ENCODE peak calls at places on chromosomes 13 and 19, in six cellular contexts. P, U, A, L, S and J are unnamed samples.
A peak's percentile ranks its signal among the peaks of the same experiment; 100 is the strongest.

GRCh38 chr13:63345835-63346234 is 1930.2 kb upstream of the PCDH20 start:
- DNase-seq in S (no peak), P (no peak), L (no peak), A (no peak), U (no peak), J (no peak)

GRCh38 chr19:17605761-17606745 is 50.6 kb downstream of the COLGALT1 start:
- DNase-seq in S (peak; percentile 81), U (peak; percentile 75), L (peak; percentile 93), P (peak; percentile 77), A (peak; percentile 92), J (peak; percentile 92)

GRCh38 chr19:50155520-50156109 is 7.5 kb downstream of the IZUMO2 start:
- DNase-seq in P (no peak), S (no peak), U (no peak), L (no peak), A (no peak), J (no peak)

GRCh38 chr19:33437351-33438015 is 64.0 kb downstream of the CEBPG start:
- DNase-seq in L (no peak), P (no peak), U (no peak), A (no peak), S (peak; percentile 20), J (peak; percentile 12)

GRCh38 chr13:100176781-100177389 is 88.0 kb downstream of the PCCA start:
- DNase-seq in S (peak; percentile 10), P (no peak), A (no peak), U (no peak), L (no peak), J (no peak)

GRCh38 chr13:33080962-33081655 is 64.9 kb downstream of the KL start:
- DNase-seq in L (no peak), P (no peak), U (no peak), A (no peak), S (peak; percentile 7), J (no peak)

GRCh38 chr13:74770361-74770760 is 636.2 kb upstream of the KLF12 start:
- DNase-seq in P (no peak), L (no peak), U (no peak), A (no peak), S (peak; percentile 91), J (no peak)

GRCh38 chr19:46299004-46299509 is 2.2 kb downstream of the HIF3A start:
- DNase-seq in P (no peak), S (peak; percentile 88), U (peak; percentile 98), L (no peak), A (peak; percentile 45), J (peak; percentile 95)

GRCh38 chr13:112250788-112251445 is 125.2 kb upstream of the SPACA7 start:
- DNase-seq in U (no peak), A (no peak), P (no peak), S (no peak), L (no peak), J (no peak)

GRCh38 chr19:54724142-54724541 is at the start of gene KIR3DL3:
- DNase-seq in L (no peak), S (no peak), P (no peak), U (no peak), A (no peak), J (no peak)

GRCh38 chr13:98922306-98922705 is 55.6 kb downstream of the DOCK9 start:
- DNase-seq in L (no peak), S (no peak), A (no peak), P (no peak), U (no peak), J (no peak)

GRCh38 chr19:19338082-19338481 is 17.5 kb downstream of the MAU2 start:
- DNase-seq in U (no peak), L (no peak), S (peak; percentile 78), P (no peak), A (no peak), J (no peak)

GRCh38 chr13:80469841-80470378 is 129.0 kb upstream of the SPRY2 start:
- DNase-seq in P (no peak), U (peak; percentile 85), L (no peak), A (no peak), S (peak; percentile 37), J (no peak)

GRCh38 chr13:93201992-93202558 is 24.5 kb upstream of the GPC6 start:
- DNase-seq in L (no peak), P (no peak), U (no peak), S (no peak), A (no peak), J (no peak)

GRCh38 chr19:11141937-11142527 is 13.6 kb downstream of the SPC24 start:
- DNase-seq in S (no peak), P (no peak), L (no peak), A (no peak), U (peak; percentile 54), J (no peak)

GRCh38 chr13:113528101-113528797 is 37.7 kb upstream of the DCUN1D2 start:
- DNase-seq in S (no peak), U (no peak), L (no peak), P (no peak), A (no peak), J (no peak)

GRCh38 chr19:2148482-2149135 is 2.8 kb downstream of the AP3D1 start:
- DNase-seq in U (no peak), S (no peak), L (no peak), A (no peak), P (no peak), J (no peak)

GRCh38 chr19:45497791-45498190 is 452 bp upstream of the PPM1N start:
- DNase-seq in U (no peak), S (no peak), P (no peak), L (no peak), A (no peak), J (no peak)

GRCh38 chr19:2083174-2083854 is 12.8 kb downstream of the MOB3A start:
- DNase-seq in S (no peak), P (peak; percentile 75), A (no peak), L (no peak), U (no peak), J (no peak)

GRCh38 chr19:56377105-56377924 is 16.0 kb downstream of the ZNF582 start:
- DNase-seq in S (no peak), A (no peak), P (no peak), U (no peak), L (no peak), J (no peak)

DNA sequence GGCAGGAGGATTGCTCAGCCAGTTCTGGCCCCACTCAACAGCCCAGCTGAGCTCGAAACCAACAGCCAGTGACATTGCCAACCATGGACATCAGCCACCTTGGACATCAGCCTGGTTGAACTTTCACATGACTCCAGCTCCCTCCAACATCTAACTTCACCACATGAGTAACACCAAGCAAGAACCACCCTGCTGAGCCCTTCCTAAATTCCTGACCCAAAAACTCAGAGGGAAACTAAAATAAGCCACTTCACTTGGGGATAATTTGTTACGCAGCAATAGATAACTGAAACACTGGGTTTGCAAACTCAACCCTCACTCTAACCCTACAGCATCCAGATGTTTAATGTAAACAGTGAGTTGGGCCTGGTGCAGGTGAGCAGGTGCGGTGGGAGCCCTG is 10.7 kb upstream of the LRFN3 start:
- DNase-seq in S (no peak), P (no peak), L (no peak), A (no peak), U (no peak), J (no peak)
- H3K4me1 ChIP-seq in S (no peaks in the 10 kb centered on the region), P (peaks cover 27% of the 10 kb centered on the region), L (no peaks in the 10 kb centered on the region), A (no peaks in the 10 kb centered on the region), U (no peaks in the 10 kb centered on the region), J (peaks cover 3% of the 10 kb centered on the region)

GRCh38 chr19:39445258-39446071 is at the start of gene SUPT5H:
- DNase-seq in P (peak; percentile 98), U (peak; percentile 98), A (peak; percentile 96), L (peak; percentile 94), S (peak; percentile 100), J (peak; percentile 98)

GRCh38 chr19:39446365-39447084 is 1.1 kb downstream of the SUPT5H start:
- DNase-seq in S (no peak), L (no peak), P (no peak), U (no peak), A (no peak), J (no peak)

GRCh38 chr19:39448271-39448670 is 2.9 kb downstream of the SUPT5H start:
- DNase-seq in P (no peak), L (no peak), A (no peak), S (peak; percentile 67), U (no peak), J (no peak)

GRCh38 chr19:39449116-39449797 is 3.9 kb downstream of the SUPT5H start:
- DNase-seq in P (no peak), A (no peak), S (no peak), L (no peak), U (no peak), J (no peak)

GRCh38 chr19:39444598-39445257 is 654 bp upstream of the SUPT5H start:
- DNase-seq in S (peak; percentile 58), P (no peak), L (no peak), U (no peak), A (no peak), J (no peak)
- H3K4me1 ChIP-seq in S (peaks cover 25% of the 10 kb centered on the region), P (peaks cover 41% of the 10 kb centered on the region), L (peaks cover 3% of the 10 kb centered on the region), U (peaks cover 41% of the 10 kb centered on the region), A (peaks cover 6% of the 10 kb centered on the region), J (peaks cover 44% of the 10 kb centered on the region)

DNA sequence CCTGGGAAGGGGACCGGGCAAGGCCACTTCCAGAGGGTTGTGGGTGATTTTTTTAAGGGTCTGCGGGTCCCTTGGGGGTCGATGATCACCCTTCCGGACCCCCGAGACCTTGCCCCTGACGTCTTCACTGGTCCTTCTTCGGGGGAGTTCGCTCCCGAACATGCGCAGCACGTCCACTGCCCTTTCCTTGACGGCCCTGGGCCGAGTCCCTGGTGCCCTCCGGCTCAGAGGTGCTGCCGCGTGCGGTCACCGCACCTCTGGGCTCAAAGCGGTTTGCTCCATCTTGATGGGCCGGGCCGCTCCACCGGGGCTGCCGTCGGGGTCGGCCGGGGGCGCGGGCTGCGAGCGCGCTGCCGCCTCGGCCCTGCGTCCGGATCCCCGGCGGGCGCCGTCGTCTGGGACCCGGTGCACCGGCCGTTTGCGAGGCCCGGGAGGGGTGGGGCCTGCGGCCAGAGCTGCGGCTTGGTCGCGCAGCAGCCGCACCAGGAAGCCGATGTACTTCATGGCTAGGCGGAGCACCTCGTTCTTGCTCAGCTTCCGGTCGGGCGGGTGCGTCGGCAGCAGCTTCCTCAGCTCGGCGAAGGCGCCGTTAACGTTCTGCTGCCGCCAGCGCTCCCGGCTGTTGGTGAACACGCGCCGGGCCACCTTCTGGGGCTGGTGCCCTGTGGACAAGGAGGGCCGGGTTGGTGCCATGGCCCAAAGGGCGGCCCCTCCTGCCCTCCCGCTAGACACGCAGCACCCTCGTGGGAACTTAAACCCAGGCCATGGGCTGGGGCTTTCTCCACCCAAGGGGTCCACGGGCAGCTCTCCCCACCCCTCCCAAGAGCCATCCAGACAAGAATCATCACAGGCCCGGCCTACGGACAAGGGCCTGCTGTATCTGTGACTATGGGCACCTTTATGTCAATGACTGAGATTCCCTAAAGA is 3.3 kb downstream of the LYL1 start:
- DNase-seq in A (no peak), P (peak; percentile 81), U (peak; percentile 85), S (no peak), L (no peak), J (peak; percentile 91)
- H3K4me1 ChIP-seq in A (peaks cover 4% of the 10 kb centered on the region), P (peaks cover 81% of the 10 kb centered on the region), U (peaks cover 91% of the 10 kb centered on the region), S (peaks cover 2% of the 10 kb centered on the region), L (peaks cover 14% of the 10 kb centered on the region), J (peaks cover 91% of the 10 kb centered on the region)

DNA sequence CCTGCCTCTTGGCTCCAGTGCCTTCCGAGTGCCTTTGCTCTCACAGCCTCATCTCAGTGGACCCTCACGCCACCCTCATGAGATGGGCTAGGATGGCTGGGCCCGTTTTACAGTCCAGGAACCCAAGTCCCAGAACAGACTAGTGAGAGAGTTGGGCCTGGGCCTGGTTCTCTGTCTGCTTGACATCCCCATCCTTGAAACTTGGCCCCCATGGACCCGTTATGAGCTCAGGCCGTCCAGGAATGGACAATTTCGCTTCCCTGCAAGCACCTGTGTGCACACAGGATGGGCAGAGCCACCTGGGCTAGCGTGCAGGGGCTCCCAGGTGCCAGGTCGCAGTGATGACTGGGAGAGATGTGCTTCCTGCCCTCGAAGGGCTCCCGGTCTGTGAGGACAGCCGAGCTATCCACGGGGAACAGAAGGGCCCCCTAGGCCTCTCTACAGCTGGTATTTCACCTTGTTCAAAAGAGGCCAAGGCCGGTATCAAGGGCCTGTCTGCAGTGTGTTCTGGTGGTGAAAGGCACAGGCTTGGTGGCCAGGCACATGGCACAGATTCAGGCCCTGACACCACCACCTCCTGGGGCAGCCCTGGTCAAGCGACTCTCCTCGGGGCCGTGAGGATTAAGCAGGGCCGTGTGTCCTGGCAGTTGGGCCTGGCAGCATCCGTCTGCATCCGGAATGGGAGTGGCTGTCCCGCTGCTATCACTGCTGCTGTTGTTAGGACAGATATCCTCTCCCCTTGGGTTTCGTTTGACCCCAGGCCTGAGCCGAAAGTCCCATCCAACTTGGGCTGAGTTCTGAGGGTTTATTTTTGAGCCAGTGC is 38.9 kb downstream of the CAPN12 start:
- DNase-seq in A (no peak), S (no peak), U (peak; percentile 88), L (no peak), P (no peak), J (no peak)
- H3K4me1 ChIP-seq in A (no peaks in the 10 kb centered on the region), S (no peaks in the 10 kb centered on the region), U (peaks cover 100% of the 10 kb centered on the region), L (peaks cover 7% of the 10 kb centered on the region), P (no peaks in the 10 kb centered on the region), J (peaks cover 70% of the 10 kb centered on the region)